ENCODE peak calls at places on chromosome 13, in six cellular contexts. S is fibroblast of lung, Z is pancreas, H is ascending aorta, Q is uterus, A is GM23338. B is an unnamed sample.

GRCh38 chr13:21018220-21018619 is 43.2 kb downstream of the LATS2 start:
- DNase-seq in S (no peak), Z (peak; percentile 7), H (no peak), Q (no peak), A (no peak), B (no peak)

GRCh38 chr13:44537238-44537637 is 38.9 kb downstream of the TSC22D1 start:
- DNase-seq in S (no peak), Z (no peak), H (no peak), Q (no peak), A (no peak), B (no peak)

GRCh38 chr13:114107686-114108081 is 24.7 kb downstream of the RASA3 start:
- DNase-seq in S (peak; percentile 92), Z (peak; percentile 23), H (no peak), Q (peak; percentile 13), A (no peak), B (no peak)

GRCh38 chr13:46759861-46760260 is 37.1 kb downstream of the ESD start:
- DNase-seq in S (peak; percentile 6), Z (no peak), H (no peak), Q (no peak), A (no peak), B (no peak)

GRCh38 chr13:38804536-38804935 is 117.7 kb downstream of the FREM2 start:
- DNase-seq in S (peak; percentile 17), Z (no peak), H (no peak), Q (no peak), A (peak; percentile 16), B (no peak)

GRCh38 chr13:59519776-59520175 is 644.0 kb downstream of the DIAPH3 start:
- DNase-seq in S (peak; percentile 28), Z (no peak), H (no peak), Q (no peak), A (no peak), B (no peak)

GRCh38 chr13:47474326-47474725 is 526.7 kb downstream of the SUCLA2 start:
- DNase-seq in S (no peak), Z (no peak), H (no peak), Q (no peak), A (no peak), B (no peak)

GRCh38 chr13:32134241-32134801 is 102.7 kb downstream of the FRY start:
- DNase-seq in S (no peak), Z (no peak), H (no peak), Q (no peak), A (no peak), B (no peak)

GRCh38 chr13:91747164-91747563 is 348.7 kb downstream of the GPC5 start:
- DNase-seq in S (no peak), Z (no peak), H (no peak), Q (no peak), A (no peak), B (no peak)

GRCh38 chr13:74133657-74134201 is 475 bp downstream of the KLF12 start:
- DNase-seq in S (peak; percentile 97), Z (peak; percentile 68), H (peak; percentile 68), Q (peak; percentile 85), A (peak; percentile 85), B (peak; percentile 69)

GRCh38 chr13:113647351-113648217 is 10.4 kb downstream of the ATP4B start:
- DNase-seq in S (peak; percentile 54), Z (peak; percentile 99), H (peak; percentile 73), Q (peak; percentile 69), A (no peak), B (peak; percentile 60)

GRCh38 chr13:51645154-51645650 is 60.9 kb downstream of the WDFY2 start:
- DNase-seq in S (peak; percentile 90), Z (no peak), H (no peak), Q (no peak), A (peak; percentile 65), B (no peak)

GRCh38 chr13:31909889-31910551 is 121.6 kb upstream of the FRY start:
- DNase-seq in S (peak; percentile 80), Z (no peak), H (no peak), Q (peak; percentile 41), A (peak; percentile 82), B (no peak)

GRCh38 chr13:98372886-98373285 is 195.8 kb upstream of the RNF113B start:
- DNase-seq in S (peak; percentile 60), Z (no peak), H (no peak), Q (no peak), A (peak; percentile 58), B (no peak)

GRCh38 chr13:51793570-51794273 is 10.2 kb downstream of the DHRS12 start:
- DNase-seq in S (peak; percentile 79), Z (no peak), H (no peak), Q (no peak), A (no peak), B (no peak)

GRCh38 chr13:72151241-72151640 is 284.2 kb upstream of the DACH1 start:
- DNase-seq in S (peak; percentile 43), Z (no peak), H (no peak), Q (no peak), A (no peak), B (no peak)

GRCh38 chr13:73258396-73258795 is 199.6 kb downstream of the KLF5 start:
- DNase-seq in S (no peak), Z (no peak), H (no peak), Q (no peak), A (no peak), B (no peak)

GRCh38 chr13:74128171-74128767 is 5.9 kb downstream of the KLF12 start:
- DNase-seq in S (no peak), Z (no peak), H (no peak), Q (no peak), A (no peak), B (no peak)

GRCh38 chr13:43878897-43879322 is 630 bp downstream of the CCDC122 start:
- DNase-seq in S (peak; percentile 72), Z (no peak), H (peak; percentile 27), Q (peak; percentile 65), A (peak; percentile 67), B (peak; percentile 26)

GRCh38 chr13:89212186-89212585 is 1541.0 kb downstream of the SLITRK5 start:
- DNase-seq in S (no peak), Z (no peak), H (no peak), Q (no peak), A (no peak), B (no peak)

GRCh38 chr13:30033681-30034447 is 183.4 kb upstream of the UBL3 start:
- DNase-seq in S (peak; percentile 82), Z (no peak), H (no peak), Q (no peak), A (no peak), B (no peak)

GRCh38 chr13:76297331-76297730 is 588.9 kb downstream of the KCTD12 start:
- DNase-seq in S (no peak), Z (no peak), H (no peak), Q (no peak), A (no peak), B (no peak)

GRCh38 chr13:94968040-94968756 is 255.9 kb upstream of the SOX21 start:
- DNase-seq in S (peak; percentile 7), Z (peak; percentile 56), H (no peak), Q (no peak), A (peak; percentile 83), B (no peak)

GRCh38 chr13:95833713-95834112 is 156.8 kb downstream of the DNAJC3 start:
- DNase-seq in S (peak; percentile 10), Z (no peak), H (no peak), Q (no peak), A (no peak), B (no peak)

GRCh38 chr13:77698211-77699058 is 948 bp downstream of the SLAIN1 start:
- DNase-seq in S (peak; percentile 5), Z (peak; percentile 78), H (no peak), Q (peak; percentile 18), A (peak; percentile 62), B (no peak)

GRCh38 chr13:88857256-88857655 is 1186.1 kb downstream of the SLITRK5 start:
- DNase-seq in S (peak; percentile 54), Z (no peak), H (no peak), Q (no peak), A (no peak), B (no peak)

GRCh38 chr13:74695021-74695800 is 561.0 kb upstream of the KLF12 start:
- DNase-seq in S (peak; percentile 10), Z (no peak), H (no peak), Q (no peak), A (no peak), B (no peak)

GRCh38 chr13:74575729-74576125 is 441.5 kb upstream of the KLF12 start:
- DNase-seq in S (peak; percentile 68), Z (peak; percentile 69), H (peak; percentile 29), Q (peak; percentile 51), A (peak; percentile 86), B (peak; percentile 32)

DNA sequence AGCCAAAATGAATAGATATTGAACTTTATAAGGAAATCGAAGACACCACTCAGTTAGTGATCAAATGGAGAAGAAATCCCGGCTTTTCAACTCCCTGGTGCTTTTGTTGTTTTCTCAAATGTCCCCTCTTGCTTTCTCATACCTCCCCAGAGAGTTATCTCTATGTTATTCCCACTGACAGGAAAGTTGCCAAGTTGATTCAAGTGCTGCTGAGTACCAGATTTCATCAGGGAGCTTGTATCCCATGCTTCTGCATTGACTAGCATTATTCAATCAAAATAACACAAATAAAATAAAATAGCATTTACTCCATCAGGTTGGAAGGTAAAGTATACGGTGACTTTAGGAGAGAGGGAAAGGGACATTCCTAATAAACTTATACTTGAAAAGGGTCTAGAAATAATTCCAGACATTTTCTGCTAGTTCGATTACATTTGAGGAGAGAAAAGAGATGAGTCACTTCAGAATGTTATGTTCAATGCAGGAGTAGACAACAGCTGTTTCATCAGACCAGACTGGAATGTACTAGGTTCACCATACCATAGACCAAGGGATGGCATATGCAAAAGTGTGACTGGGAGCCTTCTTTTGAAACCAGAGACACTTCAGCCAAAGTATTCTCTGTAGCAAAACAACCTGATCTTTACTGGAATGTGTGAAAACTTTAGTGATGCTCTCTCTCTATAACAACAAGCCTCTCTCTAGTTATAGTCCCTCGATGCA is 397.8 kb downstream of the FGF14 start:
- DNase-seq in S (peak; percentile 33), Z (no peak), H (no peak), Q (no peak), A (no peak), B (no peak)
- H3K27ac ChIP-seq in S (no peak overlapping the region), Z (no peak overlapping the region), H (peak overlapping the region; percentile 36), Q (peak overlapping the region; percentile 8), A (no peak overlapping the region), B (peak overlapping the region; percentile 41)

GRCh38 chr13:27926644-27927434 is 7.0 kb downstream of the PDX1 start:
- DNase-seq in S (no peak), Z (peak; percentile 61), H (no peak), Q (no peak), A (peak; percentile 62), B (no peak)
- H3K27me3 ChIP-seq in S (peaks cover 73% of the 10 kb centered on the region), Z (no peaks in the 10 kb centered on the region), H (peaks cover 35% of the 10 kb centered on the region), Q (peaks cover 67% of the 10 kb centered on the region), A (peaks cover 100% of the 10 kb centered on the region), B (peaks cover 1% of the 10 kb centered on the region)

GRCh38 chr13:50387124-50387581 is 371.9 kb downstream of the KCNRG start:
- DNase-seq in S (peak; percentile 44), Z (peak; percentile 62), H (peak; percentile 26), Q (peak; percentile 47), A (peak; percentile 72), B (no peak)
- TF ChIP-seq CTCF in S (peak; percentile 6), Z (peak; percentile 9), H (no peak), Q (no peak), A (peak; percentile 61), B (peak; percentile 11)

GRCh38 chr13:106493569-106493968 is 41.9 kb downstream of the EFNB2 start:
- DNase-seq in S (no peak), Z (no peak), H (no peak), Q (no peak), A (no peak), B (no peak)
- H3K27ac ChIP-seq in S (no peak overlapping the region), Z (no peak overlapping the region), H (peak overlapping the region; percentile 71), Q (peak overlapping the region; percentile 74), A (no peak overlapping the region), B (peak overlapping the region; percentile 53)

GRCh38 chr13:24745861-24746617 is 17.9 kb upstream of the RNF17 start:
- DNase-seq in S (no peak), Z (no peak), H (no peak), Q (no peak), A (peak; percentile 43), B (no peak)
- H3K27me3 ChIP-seq in S (peaks cover 10% of the 10 kb centered on the region), Z (peaks cover 7% of the 10 kb centered on the region), H (no peaks in the 10 kb centered on the region), Q (no peaks in the 10 kb centered on the region), A (peaks cover 85% of the 10 kb centered on the region), B (no peaks in the 10 kb centered on the region)

B was measured in thoracic aorta.